ENCODE peak calls at places on chromosome 9, in nine cellular contexts. X is lower leg skin; U is Peyer's patch; G is CD8-positive, alpha-beta T cell; M is heart right ventricle; E is fibroblast of mammary gland; Z is astrocyte of the spinal cord; P is stomach; H is choroid plexus epithelial cell. K is an unnamed sample.

GRCh38 chr9:97388721-97389238 is 23.1 kb upstream of the TDRD7 start:
- DNase-seq in X (peak; percentile 34), U (no peak), G (no peak), M (no peak), E (no peak), Z (no peak), P (no peak), H (no peak), K (no peak)

GRCh38 chr9:125521462-125522327 is 185.3 kb downstream of the MAPKAP1 start:
- DNase-seq in X (no peak), U (no peak), G (no peak), M (no peak), E (peak; percentile 98), Z (peak; percentile 96), P (no peak), H (peak; percentile 96), K (peak; percentile 85)

GRCh38 chr9:88400021-88400420 is 11.8 kb downstream of the SPIN1 start:
- DNase-seq in X (no peak), U (no peak), G (no peak), M (no peak), E (peak; percentile 70), Z (peak; percentile 80), P (no peak), H (peak; percentile 78), K (peak; percentile 60)

GRCh38 chr9:130607640-130608420 is 28.5 kb downstream of the FUBP3 start:
- DNase-seq in X (no peak), U (no peak), G (no peak), M (no peak), E (peak; percentile 86), Z (peak; percentile 6), P (no peak), H (peak; percentile 47), K (no peak)

GRCh38 chr9:135933114-135933513 is 25.8 kb upstream of the CAMSAP1 start:
- DNase-seq in X (no peak), U (no peak), G (no peak), M (no peak), E (no peak), Z (no peak), P (no peak), H (no peak), K (no peak)

GRCh38 chr9:123073991-123074422 is 40.5 kb downstream of the GPR21 start:
- DNase-seq in X (no peak), U (no peak), G (no peak), M (no peak), E (peak; percentile 71), Z (peak; percentile 78), P (no peak), H (peak; percentile 71), K (no peak)

GRCh38 chr9:22976454-22976853 is 529.8 kb downstream of the DMRTA1 start:
- DNase-seq in X (no peak), U (no peak), G (no peak), M (no peak), E (peak; percentile 54), Z (peak; percentile 20), P (no peak), H (no peak), K (no peak)

GRCh38 chr9:69155341-69156030 is 18.6 kb upstream of the TJP2 start:
- DNase-seq in X (no peak), U (no peak), G (no peak), M (no peak), E (no peak), Z (no peak), P (no peak), H (no peak), K (no peak)

GRCh38 chr9:13142776-13143175 is 136.7 kb downstream of the MPDZ start:
- DNase-seq in X (no peak), U (no peak), G (no peak), M (no peak), E (no peak), Z (no peak), P (no peak), H (no peak), K (no peak)

GRCh38 chr9:84754896-84755295 is 85.4 kb downstream of the NTRK2 start:
- DNase-seq in X (no peak), U (no peak), G (no peak), M (no peak), E (peak; percentile 8), Z (peak; percentile 46), P (no peak), H (no peak), K (no peak)

GRCh38 chr9:93326056-93326455 is 125.4 kb upstream of the FAM120A start:
- DNase-seq in X (peak; percentile 32), U (no peak), G (no peak), M (no peak), E (peak; percentile 8), Z (no peak), P (no peak), H (no peak), K (no peak)

GRCh38 chr9:93324191-93324834 is 127.2 kb upstream of the FAM120A start:
- DNase-seq in X (peak; percentile 56), U (no peak), G (no peak), M (no peak), E (no peak), Z (no peak), P (no peak), H (no peak), K (no peak)

GRCh38 chr9:93329632-93330286 is 121.7 kb upstream of the FAM120A start:
- DNase-seq in X (no peak), U (no peak), G (no peak), M (no peak), E (no peak), Z (no peak), P (no peak), H (no peak), K (no peak)

GRCh38 chr9:93325307-93326035 is 126.0 kb upstream of the FAM120A start:
- DNase-seq in X (peak; percentile 71), U (no peak), G (no peak), M (no peak), E (no peak), Z (no peak), P (no peak), H (no peak), K (no peak)

GRCh38 chr9:93326654-93327053 is 124.8 kb upstream of the FAM120A start:
- DNase-seq in X (peak; percentile 79), U (no peak), G (no peak), M (no peak), E (no peak), Z (no peak), P (no peak), H (no peak), K (no peak)
- H3K4me3 ChIP-seq in X (no peak overlapping the region), U (no peak overlapping the region), G (no peak overlapping the region), M (no peak overlapping the region), E (no peak overlapping the region), Z (no peak overlapping the region), P (no peak overlapping the region), H (no peak overlapping the region), K (no peak overlapping the region)

DNA sequence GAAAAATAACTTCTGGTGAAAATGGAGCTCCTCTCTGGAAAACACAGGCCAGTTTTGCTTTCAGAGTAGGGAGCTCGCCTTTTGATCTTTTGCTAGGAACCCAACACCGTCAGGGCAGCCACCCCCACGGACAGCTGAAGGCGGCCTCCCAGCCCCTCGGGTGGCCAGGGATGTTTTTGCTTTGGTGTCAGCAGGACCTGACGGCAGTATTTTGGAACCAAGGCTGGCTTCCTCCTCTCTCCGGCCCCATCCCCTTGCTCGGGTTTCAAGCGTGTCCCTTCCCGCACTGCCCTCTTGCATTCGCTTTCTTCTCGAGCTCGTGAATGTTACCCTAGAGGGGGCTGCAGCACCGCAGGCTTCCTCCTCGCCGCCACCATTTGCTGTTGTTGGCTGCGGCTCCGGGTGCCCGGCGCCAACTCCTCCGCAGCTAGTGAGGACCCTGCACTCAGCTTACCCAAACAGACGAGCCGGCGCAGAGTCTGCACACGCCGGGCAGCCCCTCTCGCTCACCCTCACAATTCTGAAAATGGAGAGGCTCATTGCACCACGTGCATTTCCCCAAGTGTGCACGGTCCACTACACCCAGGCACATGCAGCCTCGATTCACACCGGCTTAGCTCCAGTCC is 35.5 kb upstream of the ADAMTSL1 start:
- DNase-seq in X (peak; percentile 83), U (no peak), G (no peak), M (peak; percentile 38), E (peak; percentile 41), Z (peak; percentile 66), P (peak; percentile 29), H (peak; percentile 69), K (no peak)
- TF ChIP-seq CTCF in X (no peak), U (peak; percentile 8), G (no peak), M (peak; percentile 51), E (peak; percentile 28), Z (peak; percentile 40), P (no peak), H (peak; percentile 57), K (peak; percentile 42)

GRCh38 chr9:686381-686813 is 155.1 kb upstream of the DMRT1 start:
- DNase-seq in X (peak; percentile 89), U (no peak), G (no peak), M (no peak), E (peak; percentile 66), Z (peak; percentile 48), P (no peak), H (no peak), K (no peak)

GRCh38 chr9:682633-683508 is 158.6 kb upstream of the DMRT1 start:
- DNase-seq in X (no peak), U (no peak), G (no peak), M (no peak), E (peak; percentile 61), Z (peak; percentile 62), P (peak; percentile 81), H (peak; percentile 55), K (no peak)

GRCh38 chr9:683509-684021 is 157.9 kb upstream of the DMRT1 start:
- DNase-seq in X (no peak), U (no peak), G (no peak), M (no peak), E (no peak), Z (peak; percentile 46), P (no peak), H (no peak), K (no peak)

GRCh38 chr9:684950-685340 is 156.6 kb upstream of the DMRT1 start:
- DNase-seq in X (no peak), U (no peak), G (no peak), M (no peak), E (peak; percentile 87), Z (peak; percentile 82), P (no peak), H (peak; percentile 68), K (no peak)

GRCh38 chr9:684055-684949 is 157.2 kb upstream of the DMRT1 start:
- DNase-seq in X (no peak), U (no peak), G (no peak), M (no peak), E (peak; percentile 74), Z (peak; percentile 89), P (no peak), H (peak; percentile 54), K (no peak)
- H3K4me3 ChIP-seq in X (no peak overlapping the region), U (no peak overlapping the region), G (no peak overlapping the region), M (no peak overlapping the region), E (peak overlapping the region; percentile 42), Z (peak overlapping the region; percentile 52), P (no peak overlapping the region), H (no peak overlapping the region), K (peak overlapping the region; percentile 23)

DNA sequence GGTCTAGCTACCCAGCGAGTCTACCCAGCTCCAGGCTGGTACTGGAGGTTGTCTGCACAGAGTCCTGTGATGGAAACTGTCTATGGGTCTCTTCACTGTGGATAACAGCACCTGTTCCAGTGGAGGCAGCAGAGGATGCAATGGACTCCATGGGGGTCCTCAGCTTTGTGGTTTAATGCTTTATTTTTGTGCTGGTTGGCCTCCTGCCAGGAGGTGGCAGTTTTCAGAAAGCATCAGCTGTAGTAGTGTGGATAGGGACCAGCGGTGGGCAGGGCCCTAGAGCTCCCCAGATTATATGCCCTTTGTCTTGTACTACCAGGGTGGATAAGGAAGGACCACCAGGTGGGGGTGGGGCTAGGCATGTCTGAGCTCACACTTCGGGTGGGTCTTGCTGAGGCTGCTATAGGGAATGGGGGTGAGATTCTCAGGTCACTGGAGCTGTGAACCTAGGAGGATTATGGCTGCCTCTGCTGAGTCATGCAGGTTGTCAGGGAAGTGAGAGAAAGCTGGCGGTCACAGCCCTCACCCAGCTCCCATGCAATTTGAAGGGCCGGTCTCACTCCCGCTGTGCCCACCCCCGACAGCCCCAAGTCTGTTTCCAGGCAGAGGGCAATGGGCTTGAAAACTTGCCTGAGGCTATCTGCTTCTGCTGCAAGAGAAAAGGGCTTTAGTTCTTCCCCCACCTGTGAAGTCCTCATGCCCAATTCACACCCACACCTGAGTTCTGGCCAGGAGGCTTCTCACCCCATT is 397.1 kb downstream of the TLE1 start:
- DNase-seq in X (no peak), U (no peak), G (no peak), M (no peak), E (no peak), Z (no peak), P (no peak), H (no peak), K (peak; percentile 61)
- TF ChIP-seq CTCF in X (no peak), U (no peak), G (no peak), M (no peak), E (no peak), Z (no peak), P (no peak), H (no peak), K (no peak)